ENCODE peak calls at places on chromosome 15, in ten cellular contexts. F is stomach, Q is breast epithelium, S is transverse colon, I is endothelial cell of umbilical vein, J is Panc1, H is GM23338, Y is spleen, L is SK-N-SH, V is HepG2. A is an unnamed sample. For H3K27me3, the result is how much of the 10 kb centered on the place peaks cover.

GRCh38 chr15:41288464-41288863 is 43.9 kb downstream of the OIP5 start:
- DNase-seq in F (no peak), Q (no peak), S (no peak), I (no peak), J (no peak), H (no peak), Y (no peak), L (no peak), V (no peak), A (no peak)

GRCh38 chr15:65981837-65982696 is 112.8 kb downstream of the RAB11A start:
- DNase-seq in F (peak), Q (no peak), S (peak), I (no peak), J (no peak), H (peak), Y (peak), L (peak), V (peak), A (peak)

GRCh38 chr15:40092416-40093223 is 16.1 kb downstream of the BMF start:
- DNase-seq in F (no peak), Q (no peak), S (peak), I (no peak), J (no peak), H (no peak), Y (peak), L (peak), V (peak), A (peak)

GRCh38 chr15:39358441-39359041 is 222.3 kb upstream of the THBS1 start:
- DNase-seq in F (peak), Q (no peak), S (peak), I (peak), J (no peak), H (no peak), Y (no peak), L (no peak), V (peak), A (no peak)

GRCh38 chr15:90074916-90075315 is 27.4 kb downstream of the IDH2 start:
- DNase-seq in F (no peak), Q (no peak), S (no peak), I (no peak), J (no peak), H (no peak), Y (no peak), L (no peak), V (no peak), A (no peak)

GRCh38 chr15:27867861-27868260 is 231.3 kb downstream of the OCA2 start:
- DNase-seq in F (no peak), Q (no peak), S (no peak), I (no peak), J (no peak), H (no peak), Y (no peak), L (no peak), V (no peak), A (no peak)

GRCh38 chr15:25790003-25790660 is 73.0 kb downstream of the ATP10A start:
- DNase-seq in F (peak), Q (no peak), S (peak), I (no peak), J (no peak), H (peak), Y (no peak), L (no peak), V (no peak), A (no peak)

GRCh38 chr15:93179072-93179471 is 90.1 kb upstream of the RGMA start:
- DNase-seq in F (peak), Q (no peak), S (peak), I (no peak), J (no peak), H (no peak), Y (no peak), L (peak), V (no peak), A (peak)

GRCh38 chr15:30992073-30992363 is 590 bp upstream of the MTMR10 start:
- DNase-seq in F (no peak), Q (no peak), S (no peak), I (no peak), J (no peak), H (no peak), Y (no peak), L (no peak), V (peak), A (no peak)

GRCh38 chr15:30990451-30991300 is 752 bp downstream of the MTMR10 start:
- DNase-seq in F (no peak), Q (peak), S (peak), I (peak), J (no peak), H (no peak), Y (no peak), L (no peak), V (peak), A (no peak)

GRCh38 chr15:30991301-30992072 is at the start of gene MTMR10:
- DNase-seq in F (peak), Q (peak), S (peak), I (peak), J (no peak), H (peak), Y (peak), L (peak), V (peak), A (peak)

GRCh38 chr15:30990036-30990435 is 1.4 kb downstream of the MTMR10 start:
- DNase-seq in F (no peak), Q (no peak), S (no peak), I (peak), J (no peak), H (no peak), Y (no peak), L (peak), V (peak), A (no peak)

DNA sequence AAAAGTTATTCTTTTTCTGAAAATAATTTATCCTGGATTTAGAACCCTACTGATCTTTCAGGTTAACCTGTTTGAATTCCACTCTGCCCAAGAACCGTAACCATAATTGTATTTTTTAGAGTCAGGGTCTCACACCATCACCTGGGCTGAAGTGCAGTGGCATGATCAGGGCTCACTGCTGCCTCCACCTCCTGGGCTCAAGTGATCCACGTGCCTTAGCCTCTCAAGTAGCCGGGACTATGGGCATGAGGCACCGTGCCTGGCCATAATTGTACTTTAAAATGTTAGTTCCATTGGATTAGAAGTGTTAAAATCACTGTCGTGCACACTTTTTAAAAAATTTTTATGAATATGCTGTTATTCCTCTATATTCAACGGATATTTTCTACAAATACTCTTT is 1.0 kb upstream of the MTMR10 start:
- DNase-seq in F (no peak), Q (no peak), S (no peak), I (no peak), J (no peak), H (no peak), Y (no peak), L (no peak), V (peak), A (no peak)
- H3K4me3 ChIP-seq in F (peak), Q (peak), S (peak), I (no peak), J (peak), H (peak), Y (peak), L (no peak), V (peak), A (no peak)

GRCh38 chr15:74733269-74733668 is 7.9 kb upstream of the CYP1A1 start:
- DNase-seq in F (no peak), Q (no peak), S (no peak), I (no peak), J (no peak), H (no peak), Y (no peak), L (no peak), V (no peak), A (no peak)
- H3K27me3 ChIP-seq in F (half or more), Q (under half), S (half or more), I (under half), J (under half), H (under half), Y (half or more), L (half or more), V (under half), A (under half)

GRCh38 chr15:56886878-56887781 is 31.3 kb upstream of the TCF12 start:
- DNase-seq in F (peak), Q (peak), S (peak), I (peak), J (peak), H (peak), Y (peak), L (peak), V (peak), A (peak)
- TF ChIP-seq POLR2AphosphoS5 in F (peak), Q (peak), S (peak), I (peak), J (peak), H (peak), Y (peak), L (peak), V (peak), A (peak)

GRCh38 chr15:57064033-57064432 is 145.6 kb downstream of the TCF12 start:
- DNase-seq in F (no peak), Q (no peak), S (no peak), I (no peak), J (no peak), H (no peak), Y (no peak), L (no peak), V (no peak), A (no peak)

GRCh38 chr15:57061696-57062095 is 143.3 kb downstream of the TCF12 start:
- DNase-seq in F (no peak), Q (no peak), S (no peak), I (no peak), J (no peak), H (no peak), Y (no peak), L (no peak), V (no peak), A (no peak)

GRCh38 chr15:57057134-57057930 is 138.9 kb downstream of the TCF12 start:
- DNase-seq in F (no peak), Q (no peak), S (no peak), I (peak), J (no peak), H (no peak), Y (no peak), L (no peak), V (no peak), A (no peak)

GRCh38 chr15:57061281-57061680 is 142.8 kb downstream of the TCF12 start:
- DNase-seq in F (no peak), Q (no peak), S (no peak), I (no peak), J (no peak), H (no peak), Y (no peak), L (no peak), V (no peak), A (no peak)

GRCh38 chr15:57060799-57061198 is 142.4 kb downstream of the TCF12 start:
- DNase-seq in F (no peak), Q (no peak), S (no peak), I (peak), J (peak), H (no peak), Y (no peak), L (no peak), V (peak), A (no peak)
- H3K4me3 ChIP-seq in F (no peak), Q (no peak), S (no peak), I (no peak), J (no peak), H (no peak), Y (no peak), L (no peak), V (no peak), A (no peak)

GRCh38 chr15:50244959-50245624 is 20.4 kb downstream of the HDC start:
- DNase-seq in F (no peak), Q (no peak), S (no peak), I (no peak), J (no peak), H (no peak), Y (no peak), L (no peak), V (no peak), A (no peak)

GRCh38 chr15:50238263-50238662 is 27.3 kb downstream of the HDC start:
- DNase-seq in F (no peak), Q (no peak), S (no peak), I (no peak), J (no peak), H (no peak), Y (no peak), L (no peak), V (no peak), A (no peak)

GRCh38 chr15:50236433-50236832 is 29.1 kb downstream of the HDC start:
- DNase-seq in F (no peak), Q (no peak), S (no peak), I (no peak), J (no peak), H (no peak), Y (no peak), L (no peak), V (no peak), A (no peak)

GRCh38 chr15:50244153-50244552 is 21.4 kb downstream of the HDC start:
- DNase-seq in F (no peak), Q (no peak), S (no peak), I (no peak), J (no peak), H (no peak), Y (no peak), L (no peak), V (peak), A (no peak)

GRCh38 chr15:50241684-50242450 is 23.7 kb downstream of the HDC start:
- DNase-seq in F (no peak), Q (no peak), S (no peak), I (no peak), J (no peak), H (no peak), Y (no peak), L (no peak), V (no peak), A (no peak)
- H3K27me3 ChIP-seq in F (under half), Q (under half), S (under half), I (under half), J (under half), H (under half), Y (under half), L (under half), V (under half), A (under half)

GRCh38 chr15:85329561-85330421 is 50.6 kb upstream of the AKAP13 start:
- DNase-seq in F (no peak), Q (no peak), S (peak), I (no peak), J (peak), H (no peak), Y (peak), L (peak), V (no peak), A (peak)
- TF ChIP-seq POLR2AphosphoS5 in F (no peak), Q (no peak), S (no peak), I (no peak), J (no peak), H (no peak), Y (no peak), L (no peak), V (no peak), A (no peak)

DNA sequence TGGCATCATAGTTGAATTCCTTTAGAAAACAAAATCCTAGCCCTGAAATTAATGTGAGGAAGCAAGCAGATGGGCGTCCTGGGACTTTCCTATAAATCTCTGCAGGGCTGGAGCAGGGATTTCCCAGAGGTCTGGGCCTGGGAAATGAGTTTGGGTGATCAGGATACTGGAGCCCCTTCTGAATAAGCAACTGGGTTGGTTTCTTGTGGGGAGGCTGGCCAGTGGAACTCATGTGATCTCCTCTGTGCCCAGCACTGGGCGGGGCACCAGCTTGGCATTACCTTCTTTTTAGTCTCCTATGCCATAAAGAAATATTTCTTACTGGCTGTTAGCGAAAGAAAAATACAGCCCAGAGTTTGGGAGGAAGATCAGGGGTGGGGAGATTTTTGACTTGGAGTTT is 1.7 kb downstream of the THSD4 start:
- DNase-seq in F (no peak), Q (no peak), S (peak), I (no peak), J (no peak), H (no peak), Y (no peak), L (no peak), V (no peak), A (no peak)
- H3K4me3 ChIP-seq in F (no peak), Q (peak), S (peak), I (no peak), J (peak), H (peak), Y (no peak), L (peak), V (no peak), A (no peak)

GRCh38 chr15:52790166-52790708 is at the start of gene ONECUT1:
- DNase-seq in F (peak), Q (no peak), S (peak), I (peak), J (no peak), H (peak), Y (peak), L (peak), V (peak), A (peak)
- H3K27me3 ChIP-seq in F (half or more), Q (under half), S (half or more), I (half or more), J (under half), H (half or more), Y (half or more), L (half or more), V (under half), A (half or more)

GRCh38 chr15:33913459-33913858 is 54.8 kb upstream of the CHRM5 start:
- DNase-seq in F (no peak), Q (no peak), S (no peak), I (no peak), J (no peak), H (no peak), Y (no peak), L (no peak), V (no peak), A (no peak)

GRCh38 chr15:33912326-33912725 is 56.0 kb upstream of the CHRM5 start:
- DNase-seq in F (no peak), Q (no peak), S (no peak), I (no peak), J (no peak), H (no peak), Y (no peak), L (no peak), V (no peak), A (no peak)

GRCh38 chr15:33907326-33907725 is 61.0 kb upstream of the CHRM5 start:
- DNase-seq in F (no peak), Q (no peak), S (no peak), I (peak), J (no peak), H (no peak), Y (no peak), L (no peak), V (no peak), A (no peak)

GRCh38 chr15:33908396-33908795 is 59.9 kb upstream of the CHRM5 start:
- DNase-seq in F (no peak), Q (no peak), S (no peak), I (peak), J (no peak), H (no peak), Y (no peak), L (no peak), V (no peak), A (no peak)

DNA sequence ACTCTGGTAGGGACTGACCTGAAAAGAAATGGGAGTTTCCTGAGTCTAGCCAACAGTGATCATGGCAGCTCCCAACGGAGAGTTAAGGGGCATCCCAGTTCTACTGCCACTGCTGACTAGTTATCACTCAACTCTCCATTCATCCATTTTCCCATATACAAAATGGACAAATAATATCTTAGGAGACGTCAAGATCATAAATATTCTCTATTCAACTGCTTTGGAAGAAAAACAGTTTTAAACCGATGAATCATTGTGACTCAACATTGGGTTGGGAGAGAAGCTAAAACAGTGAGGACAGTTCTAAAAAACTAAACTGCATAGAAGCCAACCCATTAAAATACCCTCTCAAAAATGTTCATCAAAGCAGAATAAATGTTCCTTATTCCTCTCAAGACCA is 57.6 kb upstream of the CHRM5 start:
- DNase-seq in F (no peak), Q (no peak), S (no peak), I (peak), J (no peak), H (no peak), Y (no peak), L (no peak), V (no peak), A (no peak)
- TF ChIP-seq POLR2AphosphoS5 in F (no peak), Q (no peak), S (no peak), I (no peak), J (no peak), H (no peak), Y (no peak), L (no peak), V (no peak), A (no peak)

GRCh38 chr15:63597821-63598220 is 634 bp downstream of the FBXL22 start:
- DNase-seq in F (no peak), Q (no peak), S (no peak), I (no peak), J (no peak), H (no peak), Y (no peak), L (peak), V (no peak), A (no peak)
- H3K4me3 ChIP-seq in F (peak), Q (peak), S (peak), I (no peak), J (no peak), H (no peak), Y (no peak), L (no peak), V (no peak), A (no peak)